ENCODE peak calls at places on chromosome 21, in eight cellular contexts. A is fibroblast of lung; C is CD4-positive, alpha-beta T cell; H is GM13977; T is uterus; B is endothelial cell; E is heart right ventricle; I is WTC11. D is an unnamed sample.

GRCh38 chr21:27058673-27059365 is 91.9 kb upstream of the ADAMTS5 start:
- DNase-seq in A (peak), C (no peak), H (no peak), T (no peak), B (no peak), E (no peak), I (no peak), D (no peak)

GRCh38 chr21:33069994-33070811 is at the start of gene OLIG1:
- DNase-seq in A (no peak), C (no peak), H (peak), T (no peak), B (peak), E (no peak), I (peak), D (peak)

GRCh38 chr21:27649323-27649722 is 682.4 kb upstream of the ADAMTS5 start:
- DNase-seq in A (peak), C (no peak), H (no peak), T (no peak), B (no peak), E (no peak), I (no peak), D (no peak)

GRCh38 chr21:26887241-26887640 is 42.0 kb upstream of the ADAMTS1 start:
- DNase-seq in A (peak), C (no peak), H (no peak), T (no peak), B (no peak), E (no peak), I (no peak), D (no peak)

GRCh38 chr21:38822754-38823374 is 17.1 kb downstream of the ETS2 start:
- DNase-seq in A (peak), C (no peak), H (no peak), T (no peak), B (no peak), E (peak), I (no peak), D (no peak)

GRCh38 chr21:33642896-33643657 is 776 bp downstream of the ITSN1 start:
- DNase-seq in A (peak), C (peak), H (peak), T (peak), B (no peak), E (peak), I (peak), D (peak)

GRCh38 chr21:29174607-29175013 is 44.2 kb downstream of the MAP3K7CL start:
- DNase-seq in A (peak), C (no peak), H (no peak), T (no peak), B (no peak), E (no peak), I (no peak), D (no peak)

GRCh38 chr21:25080706-25081495 is 526.4 kb downstream of the MRPL39 start:
- DNase-seq in A (peak), C (no peak), H (no peak), T (no peak), B (no peak), E (no peak), I (no peak), D (no peak)

GRCh38 chr21:34802180-34802899 is 133.5 kb downstream of the CLIC6 start:
- DNase-seq in A (no peak), C (no peak), H (no peak), T (no peak), B (no peak), E (no peak), I (no peak), D (no peak)

GRCh38 chr21:33247596-33247995 is 17.9 kb downstream of the IFNAR2 start:
- DNase-seq in A (no peak), C (no peak), H (no peak), T (no peak), B (no peak), E (no peak), I (no peak), D (no peak)

GRCh38 chr21:33259428-33259827 is 6.7 kb upstream of the IL10RB start:
- DNase-seq in A (peak), C (no peak), H (no peak), T (no peak), B (no peak), E (no peak), I (no peak), D (no peak)

GRCh38 chr21:27196651-27197050 is 229.8 kb upstream of the ADAMTS5 start:
- DNase-seq in A (peak), C (no peak), H (no peak), T (no peak), B (no peak), E (no peak), I (no peak), D (no peak)

GRCh38 chr21:30340714-30341573 is 3.5 kb upstream of the KRTAP27-1 start:
- DNase-seq in A (peak), C (peak), H (peak), T (no peak), B (peak), E (peak), I (peak), D (peak)

GRCh38 chr21:7917729-7918128 is 2603.7 kb upstream of the TPTE start:
- DNase-seq in A (peak), C (no peak), H (no peak), T (no peak), B (no peak), E (no peak), I (no peak), D (no peak)

GRCh38 chr21:39314155-39315027 is 959 bp upstream of the BRWD1 start:
- DNase-seq in A (peak), C (peak), H (peak), T (peak), B (peak), E (peak), I (peak), D (no peak)

GRCh38 chr21:14581902-14582457 is 35.9 kb upstream of the SAMSN1 start:
- DNase-seq in A (no peak), C (no peak), H (no peak), T (no peak), B (no peak), E (no peak), I (no peak), D (no peak)

GRCh38 chr21:38240121-38240520 is 16.7 kb upstream of the KCNJ15 start:
- DNase-seq in A (no peak), C (no peak), H (no peak), T (no peak), B (no peak), E (no peak), I (no peak), D (no peak)

GRCh38 chr21:26405735-26406361 is 167.2 kb downstream of the CYYR1 start:
- DNase-seq in A (peak), C (no peak), H (no peak), T (no peak), B (no peak), E (no peak), I (no peak), D (no peak)

GRCh38 chr21:38494688-38495087 is 3.6 kb downstream of the ERG start:
- DNase-seq in A (no peak), C (no peak), H (no peak), T (no peak), B (no peak), E (no peak), I (no peak), D (no peak)

GRCh38 chr21:34852438-34852837 is 183.6 kb downstream of the CLIC6 start:
- DNase-seq in A (no peak), C (no peak), H (no peak), T (no peak), B (no peak), E (no peak), I (no peak), D (no peak)

GRCh38 chr21:35410123-35410522 is 361.0 kb upstream of the RUNX1 start:
- DNase-seq in A (no peak), C (no peak), H (no peak), T (no peak), B (no peak), E (no peak), I (no peak), D (no peak)

GRCh38 chr21:25375675-25376074 is 231.6 kb downstream of the MRPL39 start:
- DNase-seq in A (no peak), C (no peak), H (no peak), T (no peak), B (no peak), E (no peak), I (no peak), D (no peak)

GRCh38 chr21:33259995-33260394 is 6.2 kb upstream of the IL10RB start:
- DNase-seq in A (no peak), C (no peak), H (no peak), T (no peak), B (no peak), E (no peak), I (no peak), D (no peak)

GRCh38 chr21:26707241-26707640 is 134.2 kb upstream of the CYYR1 start:
- DNase-seq in A (no peak), C (no peak), H (no peak), T (no peak), B (no peak), E (no peak), I (no peak), D (no peak)

GRCh38 chr21:26836546-26836945 is 8.7 kb downstream of the ADAMTS1 start:
- DNase-seq in A (peak), C (no peak), H (no peak), T (no peak), B (no peak), E (no peak), I (no peak), D (no peak)

GRCh38 chr21:26769613-26770188 is 75.5 kb downstream of the ADAMTS1 start:
- DNase-seq in A (peak), C (no peak), H (no peak), T (no peak), B (peak), E (peak), I (no peak), D (no peak)

GRCh38 chr21:14479387-14479786 is 66.7 kb downstream of the SAMSN1 start:
- DNase-seq in A (no peak), C (no peak), H (no peak), T (no peak), B (no peak), E (no peak), I (no peak), D (no peak)

GRCh38 chr21:35344582-35344981 is 295.5 kb upstream of the RUNX1 start:
- DNase-seq in A (no peak), C (no peak), H (no peak), T (no peak), B (no peak), E (no peak), I (no peak), D (no peak)

GRCh38 chr21:36747815-36748381 is 49.0 kb downstream of the SIM2 start:
- DNase-seq in A (no peak), C (no peak), H (peak), T (no peak), B (peak), E (peak), I (peak), D (peak)
- TF ChIP-seq CTCF in A (no peak), C (no peak), H (peak), T (no peak), B (no peak), E (no peak), I (no peak), D (no peak)

DNA sequence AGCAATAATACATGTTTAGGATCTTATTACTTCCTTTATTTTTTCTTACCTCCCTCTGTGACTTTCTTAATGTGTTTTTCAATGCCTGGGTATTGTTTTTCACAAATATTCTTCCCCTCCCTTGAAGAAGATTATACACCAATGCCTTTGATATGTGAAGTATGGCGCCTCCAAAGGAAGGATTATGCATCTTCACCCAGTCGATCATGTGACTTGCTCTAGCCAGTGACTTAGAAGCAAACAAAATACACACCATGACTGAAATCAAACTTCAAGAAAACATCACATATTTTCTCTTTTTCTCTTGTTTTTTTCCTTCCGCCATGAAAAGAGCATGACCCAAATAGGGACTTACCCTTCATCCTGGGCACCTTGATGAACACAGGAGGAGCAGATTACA is 297.1 kb downstream of the NCAM2 start:
- DNase-seq in A (no peak), C (no peak), H (no peak), T (no peak), B (no peak), E (no peak), I (no peak), D (no peak)
- TF ChIP-seq CTCF in A (no peak), C (no peak), H (no peak), T (no peak), B (no peak), E (no peak), I (no peak), D (no peak)

DNA sequence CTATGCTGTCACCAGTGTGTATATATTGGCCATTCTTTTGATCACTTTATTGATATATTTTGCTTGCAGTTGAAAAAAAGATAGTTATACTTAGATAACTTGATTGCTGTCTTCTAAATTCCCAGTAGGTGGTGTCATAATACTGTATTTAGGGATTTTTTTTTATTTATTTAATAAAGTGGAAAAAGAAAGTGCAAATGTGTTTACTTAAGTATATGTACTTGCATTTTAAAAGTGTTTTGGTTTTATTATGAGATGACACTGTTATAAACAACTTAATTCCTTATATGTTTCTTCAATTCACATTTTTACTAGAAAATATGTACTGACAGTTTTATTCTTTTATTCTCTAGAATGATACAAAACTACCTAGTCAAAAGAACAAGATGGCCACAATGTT is 164.8 kb downstream of the USP25 start:
- DNase-seq in A (peak), C (no peak), H (no peak), T (no peak), B (no peak), E (no peak), I (no peak), D (no peak)
- TF ChIP-seq CTCF in A (peak), C (no peak), H (no peak), T (peak), B (peak), E (peak), I (no peak), D (no peak)

DNA sequence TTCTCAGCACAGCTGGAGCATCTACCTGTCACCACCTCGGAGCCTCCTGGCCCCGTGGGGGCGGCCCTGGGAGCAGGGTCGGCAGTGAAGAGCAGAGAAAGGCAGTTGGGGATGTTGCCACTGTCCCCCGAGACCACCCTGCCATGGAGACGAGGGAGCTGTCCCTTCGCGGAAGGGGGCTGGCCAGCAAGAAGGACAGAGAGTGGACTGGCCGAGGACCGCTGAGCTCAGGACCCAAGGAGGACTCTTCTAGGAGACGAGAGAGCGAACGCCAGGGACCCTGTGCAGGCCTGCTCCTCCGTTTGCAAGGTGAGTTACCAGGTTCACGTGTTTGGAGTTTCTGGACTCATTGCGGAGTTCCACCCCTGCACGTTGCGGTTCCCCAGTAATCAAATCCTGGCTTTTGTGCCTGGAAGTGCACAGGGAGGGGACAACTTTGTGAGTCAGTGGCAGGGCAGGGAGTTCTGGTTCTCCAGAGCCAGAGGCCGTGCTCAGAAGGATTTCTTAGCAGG is 5.6 kb upstream of the POFUT2 start:
- DNase-seq in A (peak), C (no peak), H (no peak), T (no peak), B (no peak), E (peak), I (no peak), D (no peak)
- TF ChIP-seq CTCF in A (no peak), C (no peak), H (no peak), T (no peak), B (no peak), E (no peak), I (no peak), D (no peak)

DNA sequence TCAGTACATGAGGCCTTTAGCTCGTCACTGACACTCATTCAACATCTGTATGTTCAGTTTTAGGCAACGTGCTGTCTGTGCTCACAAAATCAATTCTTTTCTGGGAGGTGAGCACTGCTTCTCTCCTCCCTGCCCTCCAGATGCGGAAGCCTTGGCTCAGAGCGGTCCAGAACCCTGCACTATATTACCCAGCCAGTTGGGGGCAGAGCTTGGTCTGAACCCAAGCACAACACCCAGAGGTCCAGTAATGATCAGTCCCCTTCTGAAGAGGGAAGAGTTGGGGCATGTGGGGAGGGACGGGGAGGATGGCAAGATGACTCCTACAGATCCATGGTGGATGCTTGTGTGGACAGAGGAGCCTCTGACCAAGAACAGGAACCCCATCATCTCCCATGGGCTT is 5.6 kb upstream of the DSCAM start:
- DNase-seq in A (no peak), C (no peak), H (no peak), T (no peak), B (no peak), E (no peak), I (peak), D (no peak)
- TF ChIP-seq CTCF in A (no peak), C (no peak), H (no peak), T (no peak), B (no peak), E (no peak), I (no peak), D (no peak)

DNA sequence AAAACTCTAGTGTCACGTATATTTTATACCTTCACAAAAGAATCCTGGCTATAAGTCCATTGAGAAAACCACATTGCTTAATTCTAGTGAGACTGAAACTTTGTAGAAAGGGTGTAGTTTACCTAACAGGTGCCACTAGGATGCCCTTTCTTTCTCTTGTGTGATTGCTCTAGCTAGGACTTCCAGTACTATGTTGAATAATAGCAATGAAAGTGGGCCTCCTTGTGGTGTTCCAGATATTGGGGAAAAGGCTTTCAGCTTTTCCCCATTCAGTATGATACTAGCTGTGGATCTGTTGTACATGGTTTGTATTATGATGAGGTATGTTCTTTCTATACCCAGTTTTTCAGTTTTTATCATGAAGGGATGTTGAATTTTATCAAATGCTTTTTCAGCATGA is 39.7 kb upstream of the CHODL start:
- DNase-seq in A (no peak), C (no peak), H (no peak), T (no peak), B (no peak), E (no peak), I (no peak), D (no peak)
- TF ChIP-seq CTCF in A (no peak), C (no peak), H (no peak), T (no peak), B (no peak), E (peak), I (no peak), D (no peak)

GRCh38 chr21:42861311-42862122 is 17.8 kb downstream of the WDR4 start:
- DNase-seq in A (no peak), C (no peak), H (no peak), T (no peak), B (no peak), E (no peak), I (no peak), D (no peak)
- TF ChIP-seq CTCF in A (no peak), C (no peak), H (no peak), T (no peak), B (no peak), E (no peak), I (no peak), D (no peak)

DNA sequence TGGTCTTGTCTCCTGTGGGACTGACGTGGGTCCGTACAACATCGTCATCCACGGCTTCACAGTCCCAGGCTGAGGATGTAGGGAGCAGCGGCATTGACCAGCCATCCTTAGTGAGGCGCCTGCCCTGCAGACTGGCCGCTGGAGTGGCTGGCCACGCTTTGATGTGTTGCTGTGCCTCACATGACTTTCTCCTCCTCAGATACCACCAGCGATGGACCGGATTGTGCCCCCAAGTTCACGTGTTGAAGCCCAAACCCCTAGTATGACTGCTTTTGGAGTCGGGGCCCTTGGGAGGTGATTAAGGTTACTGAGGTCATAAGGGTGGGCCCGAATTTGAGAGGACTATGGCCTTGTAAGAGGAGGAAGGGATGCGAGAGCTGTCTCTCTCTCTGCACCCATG is 122.5 kb downstream of the PCBP3 start:
- DNase-seq in A (no peak), C (no peak), H (no peak), T (no peak), B (no peak), E (no peak), I (no peak), D (no peak)
- TF ChIP-seq CTCF in A (no peak), C (no peak), H (no peak), T (no peak), B (no peak), E (no peak), I (no peak), D (no peak)

GRCh38 chr21:31606081-31606874 is 53.2 kb upstream of the SOD1 start:
- DNase-seq in A (no peak), C (no peak), H (no peak), T (no peak), B (no peak), E (no peak), I (no peak), D (no peak)

GRCh38 chr21:31604591-31605190 is 54.8 kb upstream of the SOD1 start:
- DNase-seq in A (peak), C (peak), H (peak), T (peak), B (peak), E (peak), I (peak), D (peak)

GRCh38 chr21:31611445-31611844 is 48.0 kb upstream of the SOD1 start:
- DNase-seq in A (no peak), C (no peak), H (no peak), T (no peak), B (no peak), E (no peak), I (no peak), D (no peak)

GRCh38 chr21:31609081-31609480 is 50.4 kb upstream of the SOD1 start:
- DNase-seq in A (peak), C (no peak), H (no peak), T (no peak), B (no peak), E (no peak), I (peak), D (peak)

DNA sequence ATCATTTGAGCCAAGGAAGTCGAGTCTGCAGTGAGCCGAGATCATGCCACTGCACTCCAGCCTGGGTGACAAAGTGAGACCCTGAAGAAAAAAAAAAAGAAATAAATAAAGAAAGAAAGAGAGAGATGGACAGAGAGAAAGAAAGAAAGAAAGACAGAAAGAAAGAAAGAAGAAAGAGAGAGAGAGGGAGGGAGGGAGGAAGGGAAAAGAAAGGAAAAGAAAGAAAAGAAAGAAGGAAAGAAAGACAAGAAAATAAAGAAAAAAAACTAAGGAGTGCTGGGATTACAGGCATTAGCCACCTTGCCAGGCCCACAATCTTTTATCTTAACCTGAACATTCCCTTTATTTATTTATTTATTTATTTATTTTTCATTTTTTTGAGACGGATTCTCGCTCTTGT is 51.7 kb upstream of the SOD1 start:
- DNase-seq in A (no peak), C (no peak), H (no peak), T (no peak), B (no peak), E (no peak), I (no peak), D (no peak)
- TF ChIP-seq CTCF in A (no peak), C (no peak), H (no peak), T (no peak), B (no peak), E (no peak), I (no peak), D (no peak)